ENCODE peak calls at places on chromosomes 7 and 10, in seven cellular contexts. T is iPS DF 19.7, I is SW480, P is ovary, E is hippocampal formation, R is uterus, M is fibroblast of mammary gland. S is an unnamed sample.

GRCh38 chr10:114060456-114060855 is 16.8 kb downstream of the ADRB1 start:
- DNase-seq in T (no peak), I (no peak), P (no peak), E (no peak), R (no peak), M (no peak), S (no peak)

GRCh38 chr7:34217972-34218371 is 312.6 kb downstream of the BMPER start:
- DNase-seq in T (no peak), I (no peak), P (no peak), E (no peak), R (no peak), M (no peak), S (no peak)

GRCh38 chr10:95559466-95559865 is 1.7 kb downstream of the SORBS1 start:
- DNase-seq in T (no peak), I (no peak), P (no peak), E (no peak), R (peak), M (no peak), S (peak)

GRCh38 chr7:412731-413356 is 106.8 kb downstream of the PDGFA start:
- DNase-seq in T (no peak), I (no peak), P (no peak), E (no peak), R (no peak), M (no peak), S (no peak)

GRCh38 chr10:24858244-24858907 is 94.0 kb downstream of the PRTFDC1 start:
- DNase-seq in T (no peak), I (no peak), P (no peak), E (no peak), R (no peak), M (peak), S (no peak)

GRCh38 chr10:77532068-77532467 is 105.5 kb downstream of the KCNMA1 start:
- DNase-seq in T (no peak), I (no peak), P (no peak), E (no peak), R (no peak), M (peak), S (no peak)

GRCh38 chr10:3433131-3433530 is 260.5 kb upstream of the PITRM1 start:
- DNase-seq in T (no peak), I (no peak), P (no peak), E (no peak), R (no peak), M (no peak), S (no peak)

GRCh38 chr7:36280840-36281812 is 108.5 kb upstream of the ANLN start:
- DNase-seq in T (no peak), I (peak), P (peak), E (peak), R (peak), M (peak), S (peak)

GRCh38 chr7:43522406-43523156 is 60.3 kb upstream of the STK17A start:
- DNase-seq in T (no peak), I (peak), P (no peak), E (no peak), R (no peak), M (peak), S (no peak)

GRCh38 chr7:68963547-68963946 is 634.7 kb upstream of the AUTS2 start:
- DNase-seq in T (no peak), I (no peak), P (no peak), E (no peak), R (no peak), M (peak), S (no peak)

GRCh38 chr10:61974611-61975010 is 73.1 kb downstream of the ARID5B start:
- DNase-seq in T (no peak), I (no peak), P (peak), E (peak), R (peak), M (peak), S (peak)

GRCh38 chr7:47852330-47853245 is 95.7 kb downstream of the PKD1L1 start:
- DNase-seq in T (no peak), I (no peak), P (no peak), E (no peak), R (no peak), M (peak), S (no peak)

GRCh38 chr10:15121707-15122106 is 24.6 kb downstream of the RPP38 start:
- DNase-seq in T (no peak), I (no peak), P (no peak), E (no peak), R (no peak), M (no peak), S (no peak)

GRCh38 chr7:33854178-33854577 is 51.2 kb upstream of the BMPER start:
- DNase-seq in T (no peak), I (no peak), P (no peak), E (no peak), R (no peak), M (peak), S (no peak)

GRCh38 chr10:5546891-5547683 is 22.3 kb downstream of the CALML3 start:
- DNase-seq in T (no peak), I (peak), P (no peak), E (no peak), R (no peak), M (no peak), S (no peak)

GRCh38 chr10:110398419-110399162 is 93.9 kb upstream of the SMNDC1 start:
- DNase-seq in T (no peak), I (peak), P (peak), E (no peak), R (peak), M (peak), S (no peak)

GRCh38 chr7:44062180-44062902 is 3.0 kb downstream of the PGAM2 start:
- DNase-seq in T (no peak), I (no peak), P (no peak), E (no peak), R (no peak), M (no peak), S (no peak)

GRCh38 chr10:124521429-124521871 is 59.8 kb downstream of the LHPP start:
- DNase-seq in T (no peak), I (no peak), P (no peak), E (peak), R (no peak), M (no peak), S (peak)

GRCh38 chr10:48400129-48400849 is 93.8 kb downstream of the MAPK8 start:
- DNase-seq in T (no peak), I (no peak), P (no peak), E (no peak), R (no peak), M (no peak), S (no peak)

GRCh38 chr7:34091330-34091917 is 186.1 kb downstream of the BMPER start:
- DNase-seq in T (no peak), I (peak), P (peak), E (no peak), R (no peak), M (peak), S (no peak)

GRCh38 chr10:16611037-16611436 is 89.4 kb upstream of the C1QL3 start:
- DNase-seq in T (no peak), I (no peak), P (no peak), E (no peak), R (no peak), M (no peak), S (no peak)

GRCh38 chr7:112362796-112363195 is 87.5 kb upstream of the IFRD1 start:
- DNase-seq in T (no peak), I (no peak), P (no peak), E (no peak), R (no peak), M (no peak), S (no peak)

GRCh38 chr10:7311256-7312178 is 99.3 kb downstream of the SFMBT2 start:
- DNase-seq in T (no peak), I (no peak), P (no peak), E (no peak), R (no peak), M (peak), S (no peak)

GRCh38 chr10:125396651-125397050 is 236.3 kb upstream of the CTBP2 start:
- DNase-seq in T (no peak), I (no peak), P (no peak), E (no peak), R (no peak), M (peak), S (no peak)

GRCh38 chr7:157545681-157546060 is 208.9 kb downstream of the DNAJB6 start:
- DNase-seq in T (no peak), I (no peak), P (no peak), E (no peak), R (no peak), M (no peak), S (no peak)

GRCh38 chr10:124093076-124093773 is at the start of gene CHST15:
- DNase-seq in T (peak), I (peak), P (peak), E (no peak), R (peak), M (peak), S (no peak)

GRCh38 chr7:27164381-27165088 is 802 bp downstream of the HOXA9 start:
- DNase-seq in T (no peak), I (peak), P (no peak), E (no peak), R (peak), M (peak), S (no peak)

GRCh38 chr10:69721690-69722310 is 79.9 kb upstream of the COL13A1 start:
- DNase-seq in T (no peak), I (no peak), P (no peak), E (no peak), R (no peak), M (no peak), S (no peak)

GRCh38 chr7:119377-120163 is 72.8 kb upstream of the FAM20C start:
- DNase-seq in T (no peak), I (no peak), P (peak), E (no peak), R (no peak), M (no peak), S (peak)

GRCh38 chr10:77405771-77406241 is 231.8 kb downstream of the KCNMA1 start:
- DNase-seq in T (peak), I (peak), P (peak), E (no peak), R (peak), M (peak), S (no peak)

GRCh38 chr10:58438340-58438739 is 53.1 kb downstream of the TFAM start:
- DNase-seq in T (no peak), I (no peak), P (no peak), E (no peak), R (no peak), M (peak), S (no peak)

GRCh38 chr7:6130007-6130587 is 98.9 kb downstream of the ANKRD61 start:
- DNase-seq in T (no peak), I (no peak), P (no peak), E (no peak), R (no peak), M (no peak), S (no peak)

GRCh38 chr10:50473756-50474155 is 150.0 kb downstream of the SGMS1 start:
- DNase-seq in T (no peak), I (no peak), P (no peak), E (no peak), R (no peak), M (no peak), S (no peak)

GRCh38 chr7:3880221-3880935 is 579.3 kb downstream of the SDK1 start:
- DNase-seq in T (no peak), I (no peak), P (no peak), E (no peak), R (no peak), M (no peak), S (no peak)

GRCh38 chr7:111730476-111731300 is 168.4 kb upstream of the IMMP2L start:
- DNase-seq in T (no peak), I (peak), P (no peak), E (peak), R (no peak), M (peak), S (no peak)